ENCODE peak calls at places on chromosomes 5 and 9, in five cellular contexts. U is mucosa of descending colon, R is uterus, O is lower lobe of right lung, W is pancreas. H is an unnamed sample. For H3K4me1, the result is how much of the 10 kb centered on the place peaks cover.

GRCh38 chr5:126139773-126140172 is 283.4 kb upstream of the GRAMD2B start:
- DNase-seq in U (no peak), R (no peak), O (no peak), W (no peak), H (no peak)

GRCh38 chr5:154714271-154714986 is 40.7 kb upstream of the LARP1 start:
- DNase-seq in U (peak), R (no peak), O (peak), W (peak), H (no peak)

GRCh38 chr5:72651779-72652178 is 144.6 kb upstream of the ZNF366 start:
- DNase-seq in U (no peak), R (no peak), O (no peak), W (no peak), H (no peak)

GRCh38 chr5:5104550-5104949 is 35.6 kb upstream of the ADAMTS16 start:
- DNase-seq in U (no peak), R (no peak), O (no peak), W (no peak), H (no peak)

GRCh38 chr5:172541119-172541763 is 86.9 kb upstream of the SH3PXD2B start:
- DNase-seq in U (no peak), R (peak), O (no peak), W (no peak), H (peak)

GRCh38 chr9:28758346-28758745 is 1185.1 kb upstream of the C9orf72 start:
- DNase-seq in U (no peak), R (no peak), O (no peak), W (no peak), H (no peak)

GRCh38 chr5:127757576-127757975 is 54.4 kb downstream of the CCDC192 start:
- DNase-seq in U (no peak), R (no peak), O (no peak), W (peak), H (no peak)

GRCh38 chr5:10474521-10475075 is 32.9 kb downstream of the ROPN1L start:
- DNase-seq in U (no peak), R (no peak), O (no peak), W (no peak), H (no peak)

GRCh38 chr9:135480071-135480941 is 724 bp downstream of the PPP1R26 start:
- DNase-seq in U (peak), R (no peak), O (peak), W (peak), H (peak)

GRCh38 chr9:79559501-79560181 is 12.1 kb upstream of the TLE4 start:
- DNase-seq in U (no peak), R (no peak), O (no peak), W (no peak), H (no peak)

GRCh38 chr5:96751203-96752169 is 56.3 kb downstream of the ERAP1 start:
- DNase-seq in U (no peak), R (no peak), O (no peak), W (no peak), H (no peak)

GRCh38 chr9:92294297-92294676 is 790 bp upstream of the IARS1 start:
- DNase-seq in U (no peak), R (no peak), O (peak), W (no peak), H (no peak)

GRCh38 chr5:68331202-68332108 is 115.9 kb downstream of the PIK3R1 start:
- DNase-seq in U (no peak), R (no peak), O (no peak), W (no peak), H (no peak)

GRCh38 chr5:143577554-143577953 is 174.1 kb upstream of the NR3C1 start:
- DNase-seq in U (no peak), R (peak), O (no peak), W (no peak), H (no peak)

GRCh38 chr9:4984171-4984570 is 901 bp upstream of the JAK2 start:
- DNase-seq in U (no peak), R (no peak), O (no peak), W (no peak), H (no peak)

GRCh38 chr5:123665822-123666371 is 153.9 kb downstream of the CSNK1G3 start:
- DNase-seq in U (no peak), R (no peak), O (no peak), W (no peak), H (no peak)
- TF ChIP-seq CTCF in U (no peak), R (no peak), O (no peak), W (no peak), H (no peak)

DNA sequence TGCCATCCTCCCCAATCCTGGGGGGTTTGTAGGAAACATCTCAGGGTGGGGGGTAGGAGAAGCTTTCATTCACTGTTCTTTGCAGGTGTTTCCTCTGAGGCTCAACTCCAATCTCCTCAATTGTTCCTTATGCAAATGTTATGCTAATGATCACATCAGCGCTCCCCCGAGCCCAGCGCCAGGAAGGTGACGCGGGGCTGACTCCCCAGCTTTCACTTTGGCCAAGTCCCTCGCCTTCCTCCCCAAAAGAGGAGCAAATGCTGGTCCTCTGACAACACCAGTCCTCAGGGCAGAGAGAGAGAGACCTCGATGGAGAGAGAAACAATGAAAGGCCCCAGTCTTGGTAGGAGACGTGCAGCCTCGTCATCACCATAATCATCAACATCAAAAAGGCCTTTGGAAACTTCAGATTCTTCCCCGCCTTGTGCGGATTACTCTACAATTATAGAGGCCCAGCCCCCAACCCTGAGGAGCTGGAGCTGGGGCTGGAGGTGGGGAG is 39.1 kb downstream of the PCDH1 start:
- DNase-seq in U (no peak), R (no peak), O (no peak), W (no peak), H (no peak)
- H3K4me1 ChIP-seq in U (under half), R (under half), O (half or more), W (under half), H (half or more)

DNA sequence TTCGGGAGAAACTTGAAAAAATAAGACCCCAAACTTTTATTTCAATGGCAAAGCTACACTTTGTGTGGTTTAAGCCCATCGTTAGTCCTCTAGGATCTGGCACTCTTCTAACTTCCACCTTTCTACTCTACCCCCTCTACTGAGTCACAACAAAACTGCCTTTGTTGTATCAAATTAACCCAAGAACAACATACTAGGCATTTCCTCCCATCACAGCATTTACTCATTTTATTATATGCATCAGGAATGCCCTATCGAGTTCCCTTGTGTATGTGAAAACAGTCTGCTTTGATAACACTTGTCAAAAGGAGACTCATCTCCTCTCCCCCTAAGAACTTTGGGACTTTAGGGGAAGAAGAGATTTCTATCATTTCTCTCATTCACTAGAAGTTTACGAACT is 158.9 kb upstream of the FREM1 start:
- DNase-seq in U (no peak), R (no peak), O (no peak), W (no peak), H (no peak)
- TF ChIP-seq CTCF in U (no peak), R (no peak), O (no peak), W (no peak), H (no peak)

DNA sequence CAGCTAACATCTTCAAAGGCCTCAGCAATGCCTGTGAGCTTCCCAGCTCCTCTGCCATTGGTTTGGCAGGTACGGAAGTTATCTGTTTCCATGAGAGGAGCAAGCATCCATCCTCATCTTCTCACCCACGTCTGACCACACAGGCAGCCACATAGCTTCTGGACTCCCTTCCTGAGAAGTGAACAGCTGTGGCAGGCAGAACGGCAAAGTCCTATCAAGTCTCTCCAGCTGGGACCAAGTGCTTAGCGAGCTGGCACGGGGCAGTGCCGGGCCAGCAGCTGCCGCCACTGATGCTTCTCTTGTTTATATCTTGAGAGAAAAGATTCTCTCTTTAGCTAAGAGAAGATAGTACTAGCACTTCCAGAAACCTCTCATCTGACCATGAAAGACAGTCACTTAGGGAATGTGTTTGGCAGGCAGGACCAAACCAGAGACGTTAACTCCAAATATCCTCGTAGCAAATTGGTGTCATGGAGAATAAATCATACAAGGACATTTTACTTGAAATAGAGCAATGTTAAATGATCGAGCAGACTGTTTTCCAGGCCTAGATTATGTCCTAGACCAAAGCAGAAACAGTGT is 37.1 kb downstream of the PLAC8L1 start:
- DNase-seq in U (no peak), R (no peak), O (no peak), W (peak), H (no peak)
- H3K4me1 ChIP-seq in U (under half), R (under half), O (under half), W (under half), H (under half)

GRCh38 chr9:130039504-130040147 is 3.4 kb downstream of the FNBP1 start:
- DNase-seq in U (no peak), R (no peak), O (no peak), W (no peak), H (no peak)
- TF ChIP-seq CTCF in U (no peak), R (no peak), O (no peak), W (no peak), H (no peak)

DNA sequence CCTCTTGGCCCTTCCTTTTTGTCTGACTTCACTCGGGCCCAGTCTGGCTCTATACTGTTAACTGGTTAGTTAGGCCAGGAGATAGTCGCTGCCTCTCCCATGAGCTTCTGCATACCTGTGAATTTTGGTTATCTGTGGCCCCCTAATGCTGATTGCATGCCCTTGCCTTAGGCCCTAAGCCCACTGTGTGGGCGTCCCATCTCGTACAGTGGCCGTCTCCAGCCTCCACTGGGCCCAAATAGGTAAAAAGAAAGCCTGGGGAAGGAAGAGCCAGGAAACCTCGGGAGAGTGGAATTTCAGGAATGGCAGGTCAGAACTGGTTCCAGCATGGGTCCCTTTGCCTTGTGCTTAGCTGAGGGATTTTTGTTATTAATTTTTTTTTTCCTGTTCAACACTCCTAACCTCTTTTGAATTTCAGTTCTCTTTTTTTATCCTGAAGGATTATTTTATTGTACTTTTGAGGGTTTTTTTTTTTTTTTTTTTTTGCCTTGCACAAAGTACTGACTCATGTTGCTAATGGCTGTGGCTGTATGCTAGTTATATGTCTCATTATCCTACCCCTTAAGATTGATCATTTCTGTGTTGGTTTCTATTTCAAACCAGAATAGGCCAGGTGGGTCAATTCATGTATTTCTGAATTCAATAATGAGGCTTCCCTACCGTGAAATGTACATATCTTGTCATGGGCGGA is 3.4 kb downstream of the PRRC2B start:
- DNase-seq in U (no peak), R (no peak), O (no peak), W (no peak), H (no peak)
- H3K4me1 ChIP-seq in U (under half), R (under half), O (half or more), W (half or more), H (half or more)

GRCh38 chr5:42993516-42994284 is 46.4 kb downstream of the ANXA2R start:
- DNase-seq in U (no peak), R (no peak), O (peak), W (no peak), H (no peak)
- TF ChIP-seq CTCF in U (no peak), R (no peak), O (no peak), W (no peak), H (no peak)

DNA sequence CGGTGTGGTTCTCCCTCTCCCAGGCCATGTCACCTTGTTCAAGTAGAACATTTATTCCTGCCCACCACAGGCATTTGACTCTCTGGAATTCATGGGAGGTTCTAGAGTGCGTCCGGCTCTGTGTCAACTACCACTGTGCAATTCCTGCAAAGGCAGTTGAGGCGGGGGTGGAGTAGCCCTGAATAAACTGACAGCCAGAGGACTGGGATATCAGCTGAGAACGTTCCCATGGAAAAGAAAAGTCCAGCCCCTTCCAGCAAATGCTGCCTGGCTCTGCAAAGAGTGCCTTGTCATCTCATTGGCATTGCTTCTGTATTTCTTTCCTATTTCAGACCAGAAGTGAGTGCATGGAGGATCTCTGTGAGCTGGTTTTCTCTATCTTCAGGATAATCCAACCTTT is 18.9 kb upstream of the MEGF9 start:
- DNase-seq in U (no peak), R (no peak), O (peak), W (peak), H (peak)
- H3K4me1 ChIP-seq in U (under half), R (under half), O (half or more), W (under half), H (under half)

GRCh38 chr5:84881737-84882136 is 497.1 kb upstream of the EDIL3 start:
- DNase-seq in U (no peak), R (no peak), O (no peak), W (no peak), H (no peak)
- TF ChIP-seq CTCF in U (no peak), R (no peak), O (no peak), W (no peak), H (no peak)

DNA sequence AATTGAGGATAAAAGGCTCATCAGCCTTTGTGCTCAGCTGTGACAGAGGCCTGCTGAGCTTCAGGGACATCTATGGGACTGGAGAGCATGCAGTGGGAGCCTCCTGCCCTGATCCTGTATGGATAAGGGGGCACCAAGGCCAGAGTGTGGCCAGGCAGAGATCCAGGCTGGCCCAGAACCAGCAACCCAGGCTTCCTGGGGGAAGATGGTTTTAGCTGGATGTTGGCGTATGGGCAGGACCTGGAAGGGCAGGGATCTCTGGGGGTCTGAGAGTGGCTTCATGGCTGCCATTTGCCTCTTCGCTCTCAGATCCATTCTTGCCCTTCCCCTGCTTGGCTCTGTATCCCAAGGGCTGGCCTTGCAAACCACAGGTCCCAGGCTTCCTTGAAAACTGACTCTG is 169.9 kb downstream of the MACROH2A1 start:
- DNase-seq in U (no peak), R (no peak), O (no peak), W (no peak), H (no peak)
- H3K4me1 ChIP-seq in U (under half), R (under half), O (under half), W (under half), H (under half)